ENCODE peak calls at places on chromosome 11, in eight cellular contexts. V is A673; Y is fibroblast of the aortic adventitia; E is HL-60; B is right lobe of liver; U is right atrium auricular region; Z is CD8-positive, alpha-beta T cell; K is esophagus squamous epithelium. O is an unnamed sample.

GRCh38 chr11:9004310-9004945 is 627 bp upstream of the NRIP3 start:
- DNase-seq in V (no peak), Y (no peak), E (no peak), B (no peak), U (no peak), Z (no peak), K (no peak), O (no peak)

GRCh38 chr11:43268786-43269185 is 43.0 kb upstream of the API5 start:
- DNase-seq in V (no peak), Y (no peak), E (no peak), B (no peak), U (no peak), Z (no peak), K (no peak), O (no peak)

GRCh38 chr11:67996622-67997459 is 7.1 kb downstream of the UNC93B1 start:
- DNase-seq in V (peak), Y (no peak), E (peak), B (no peak), U (no peak), Z (no peak), K (no peak), O (no peak)

GRCh38 chr11:130774703-130775102 is 141.6 kb downstream of the SNX19 start:
- DNase-seq in V (peak), Y (no peak), E (no peak), B (no peak), U (no peak), Z (no peak), K (no peak), O (no peak)

GRCh38 chr11:62777389-62777788 is 6.2 kb downstream of the TAF6L start:
- DNase-seq in V (no peak), Y (no peak), E (no peak), B (no peak), U (no peak), Z (no peak), K (no peak), O (no peak)

GRCh38 chr11:63534895-63535461 is 1.6 kb upstream of the PLAAT4 start:
- DNase-seq in V (no peak), Y (no peak), E (no peak), B (no peak), U (no peak), Z (no peak), K (no peak), O (no peak)

GRCh38 chr11:1005913-1006312 is 30.6 kb downstream of the MUC6 start:
- DNase-seq in V (no peak), Y (peak), E (no peak), B (no peak), U (no peak), Z (no peak), K (no peak), O (no peak)

GRCh38 chr11:606245-606644 is 9.5 kb downstream of the IRF7 start:
- DNase-seq in V (peak), Y (peak), E (no peak), B (peak), U (no peak), Z (no peak), K (no peak), O (no peak)

GRCh38 chr11:77071671-77072605 is 5.2 kb downstream of the CAPN5 start:
- DNase-seq in V (no peak), Y (no peak), E (peak), B (peak), U (no peak), Z (no peak), K (no peak), O (no peak)

GRCh38 chr11:28834877-28835276 is 726.7 kb downstream of the METTL15 start:
- DNase-seq in V (peak), Y (peak), E (no peak), B (no peak), U (no peak), Z (no peak), K (no peak), O (peak)

GRCh38 chr11:70757241-70757640 is 358.9 kb downstream of the CTTN start:
- DNase-seq in V (no peak), Y (no peak), E (no peak), B (no peak), U (no peak), Z (no peak), K (no peak), O (no peak)

DNA sequence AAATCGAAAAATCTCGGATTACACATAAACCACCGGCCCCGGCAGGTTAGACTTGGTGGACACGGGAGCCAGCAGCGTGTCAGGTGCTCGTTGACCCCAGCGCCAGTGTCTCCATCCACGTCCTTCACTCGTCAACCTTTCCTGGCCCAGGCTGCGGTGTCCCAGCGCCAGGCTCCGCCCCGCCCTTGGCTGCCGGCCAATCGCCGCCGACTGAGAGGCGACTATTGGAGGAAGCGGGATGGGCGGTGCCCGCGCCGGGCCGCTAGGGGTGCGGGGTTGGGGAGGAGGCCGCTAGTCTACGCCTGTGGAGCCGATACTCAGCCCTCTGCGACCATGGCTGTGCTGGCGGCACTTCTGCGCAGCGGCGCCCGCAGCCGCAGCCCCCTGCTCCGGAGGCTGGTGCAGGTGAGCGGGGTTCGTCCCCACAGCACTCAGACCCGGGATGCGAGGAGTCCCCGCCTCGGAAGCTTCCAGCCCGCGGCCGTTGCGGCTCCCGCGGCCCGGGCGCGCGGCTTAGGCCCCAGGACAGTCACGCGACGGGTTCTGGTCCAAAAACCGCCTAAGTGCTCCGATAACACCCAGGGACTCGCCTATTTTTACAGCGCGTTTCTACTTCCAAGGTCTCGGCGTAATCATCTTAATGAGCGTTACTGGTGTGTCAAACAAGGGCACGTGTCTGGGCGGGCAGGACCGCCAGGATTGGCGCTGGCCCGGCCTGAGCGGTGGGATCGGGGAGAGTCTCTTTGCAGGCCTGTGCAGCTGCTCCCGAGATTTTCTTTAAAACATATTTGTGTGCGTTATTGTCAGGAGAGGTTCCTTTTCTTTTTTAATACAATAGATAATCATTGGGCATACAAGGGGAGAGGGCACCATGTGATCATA is at the start of gene ACAT1:
- DNase-seq in V (peak), Y (peak), E (peak), B (peak), U (peak), Z (peak), K (peak), O (no peak)
- TF ChIP-seq CTCF in V (no peak), Y (peak), E (no peak), B (peak), U (no peak), Z (no peak), K (peak), O (peak)

DNA sequence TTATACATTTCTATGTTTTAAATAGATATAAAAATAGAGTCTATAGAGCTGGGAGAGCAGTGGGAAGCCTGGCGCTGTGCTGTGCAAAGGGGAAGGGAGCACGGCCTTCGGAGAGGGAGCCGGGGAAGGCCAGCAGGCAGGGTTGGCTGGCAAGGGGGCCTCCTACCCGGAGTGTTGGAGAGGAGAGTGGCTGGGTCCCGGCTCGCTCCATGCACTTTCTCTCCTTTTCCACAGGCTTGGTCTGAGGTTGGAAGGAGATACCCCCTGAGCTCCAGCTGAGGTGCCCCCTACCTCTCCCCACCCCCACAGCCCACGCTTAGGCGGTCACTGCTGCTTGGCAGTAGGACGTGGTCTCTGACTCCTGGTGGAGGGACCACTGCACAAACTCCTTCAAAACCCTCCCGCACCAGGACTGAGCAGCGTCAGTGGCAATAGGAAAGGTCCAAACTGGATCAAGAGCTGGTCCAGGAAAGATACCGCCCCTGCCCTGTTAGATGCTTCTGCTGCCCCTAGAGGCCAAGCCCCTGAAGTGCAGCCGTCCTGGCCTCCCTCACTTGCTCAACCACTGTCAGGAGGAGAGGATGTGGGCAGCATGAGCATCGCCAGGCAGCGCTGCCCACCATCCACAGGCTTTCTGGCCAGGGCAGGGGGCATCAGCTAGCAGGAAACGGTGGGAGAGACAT is 52.9 kb downstream of the SYT13 start:
- DNase-seq in V (peak), Y (peak), E (peak), B (peak), U (peak), Z (peak), K (no peak), O (no peak)
- H3K4me3 ChIP-seq in V (no peak), Y (no peak), E (no peak), B (no peak), U (no peak), Z (no peak), K (no peak), O (no peak)

GRCh38 chr11:12499071-12499470 is 121.7 kb downstream of the PARVA start:
- DNase-seq in V (no peak), Y (no peak), E (no peak), B (no peak), U (no peak), Z (no peak), K (no peak), O (no peak)

GRCh38 chr11:12502041-12502440 is 124.7 kb downstream of the PARVA start:
- DNase-seq in V (no peak), Y (no peak), E (no peak), B (no peak), U (no peak), Z (no peak), K (no peak), O (no peak)

GRCh38 chr11:12494699-12495098 is 117.3 kb downstream of the PARVA start:
- DNase-seq in V (no peak), Y (peak), E (no peak), B (no peak), U (no peak), Z (no peak), K (no peak), O (peak)

GRCh38 chr11:12497431-12497830 is 120.1 kb downstream of the PARVA start:
- DNase-seq in V (no peak), Y (no peak), E (no peak), B (no peak), U (no peak), Z (no peak), K (no peak), O (no peak)

DNA sequence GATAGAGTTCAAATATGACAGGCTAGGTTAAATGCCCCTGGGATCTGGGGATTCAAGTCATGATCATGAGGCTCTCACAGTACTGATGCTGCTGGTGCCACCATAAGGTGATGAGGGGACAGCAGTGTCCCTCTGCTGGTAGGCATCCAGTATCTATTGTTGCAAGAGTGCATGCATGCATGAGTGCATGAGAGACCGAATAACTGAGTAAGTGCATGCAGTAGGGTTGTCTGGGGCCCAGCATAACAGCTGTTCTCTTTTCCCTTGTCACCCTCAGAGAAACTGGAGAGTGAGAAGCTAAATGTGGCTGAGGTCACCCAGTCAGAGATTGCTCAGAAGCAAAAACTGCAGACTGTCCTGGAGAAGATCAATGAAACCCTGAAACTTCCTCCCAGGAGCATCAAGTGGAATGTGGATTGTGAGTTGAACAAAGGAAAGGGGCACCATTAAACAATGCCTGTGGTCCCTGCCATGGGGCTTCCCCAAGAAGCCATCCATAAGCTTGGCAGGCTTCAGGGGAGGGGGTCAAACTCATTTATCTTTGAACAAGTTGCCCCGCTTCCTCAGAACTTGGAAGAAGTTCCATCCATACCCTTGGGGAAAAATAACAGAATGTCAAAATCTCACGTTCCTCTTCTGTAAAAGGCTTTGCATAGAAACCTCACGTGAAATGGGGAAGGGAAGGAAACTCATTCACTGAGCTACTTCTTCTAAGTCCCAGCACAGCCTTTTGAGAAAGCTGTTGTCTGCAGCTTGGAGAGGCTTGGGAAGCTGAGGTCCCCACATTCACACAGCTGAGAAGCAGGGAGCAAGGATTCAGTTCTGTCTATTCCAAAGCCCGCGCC is 119.0 kb downstream of the PARVA start:
- DNase-seq in V (peak), Y (no peak), E (no peak), B (no peak), U (no peak), Z (no peak), K (no peak), O (no peak)
- TF ChIP-seq CTCF in V (peak), Y (no peak), E (no peak), B (no peak), U (no peak), Z (no peak), K (no peak), O (peak)

GRCh38 chr11:34343686-34344085 is 14.1 kb downstream of the ABTB2 start:
- DNase-seq in V (no peak), Y (no peak), E (no peak), B (no peak), U (no peak), Z (no peak), K (no peak), O (no peak)

GRCh38 chr11:34345991-34346480 is 11.8 kb downstream of the ABTB2 start:
- DNase-seq in V (no peak), Y (peak), E (no peak), B (no peak), U (peak), Z (no peak), K (no peak), O (no peak)

GRCh38 chr11:34346551-34346950 is 11.3 kb downstream of the ABTB2 start:
- DNase-seq in V (no peak), Y (peak), E (no peak), B (no peak), U (no peak), Z (no peak), K (no peak), O (no peak)

GRCh38 chr11:34344410-34345011 is 13.3 kb downstream of the ABTB2 start:
- DNase-seq in V (no peak), Y (no peak), E (no peak), B (no peak), U (no peak), Z (no peak), K (no peak), O (no peak)

GRCh38 chr11:34345012-34345804 is 12.6 kb downstream of the ABTB2 start:
- DNase-seq in V (peak), Y (peak), E (peak), B (peak), U (no peak), Z (no peak), K (no peak), O (no peak)
- H3K4me3 ChIP-seq in V (no peak), Y (no peak), E (no peak), B (no peak), U (no peak), Z (no peak), K (no peak), O (no peak)

GRCh38 chr11:92552942-92553341 is 328.3 kb downstream of the FAT3 start:
- DNase-seq in V (peak), Y (peak), E (no peak), B (no peak), U (no peak), Z (no peak), K (no peak), O (no peak)
- TF ChIP-seq CTCF in V (peak), Y (no peak), E (no peak), B (peak), U (no peak), Z (no peak), K (no peak), O (no peak)

GRCh38 chr11:120565436-120566155 is 54.0 kb downstream of the GRIK4 start:
- DNase-seq in V (no peak), Y (no peak), E (no peak), B (no peak), U (no peak), Z (no peak), K (no peak), O (no peak)
- H3K4me3 ChIP-seq in V (peak), Y (no peak), E (no peak), B (no peak), U (peak), Z (no peak), K (no peak), O (no peak)

GRCh38 chr11:12066799-12067508 is 43.4 kb upstream of the MICAL2 start:
- DNase-seq in V (peak), Y (no peak), E (peak), B (peak), U (no peak), Z (no peak), K (no peak), O (no peak)
- TF ChIP-seq CTCF in V (no peak), Y (no peak), E (no peak), B (no peak), U (no peak), Z (no peak), K (no peak), O (no peak)

GRCh38 chr11:86952221-86952875 is 2.8 kb downstream of the FZD4 start:
- DNase-seq in V (no peak), Y (peak), E (no peak), B (no peak), U (no peak), Z (no peak), K (no peak), O (no peak)
- H3K4me3 ChIP-seq in V (peak), Y (peak), E (no peak), B (no peak), U (peak), Z (no peak), K (peak), O (no peak)

GRCh38 chr11:86418929-86419328 is 44.2 kb downstream of the CCDC81 start:
- DNase-seq in V (peak), Y (peak), E (no peak), B (no peak), U (no peak), Z (no peak), K (no peak), O (no peak)
- TF ChIP-seq CTCF in V (peak), Y (peak), E (no peak), B (no peak), U (no peak), Z (no peak), K (no peak), O (peak)

O was measured in AG04449.